ENCODE peak calls at places on chromosomes 13 and 19, in five cellular contexts. One of them, this sample, is unnamed.

GRCh38 chr13:94481966-94482365 is 2.5 kb upstream of the DCT start:
- DNase-seq in AG04450: no peak
- DNase-seq in progenitor cell of endocrine pancreas: no peak
- DNase-seq in stimulated activated CD4-positive, alpha-beta T cell treated with anti-CD3 and anti-CD28 coated beads, Interleukin-2, amount 100 ng/mL, for 48 hours: no peak
- DNase-seq in memory B cell: no peak
- DNase-seq in this sample: no peak

GRCh38 chr13:83325454-83325853 is 556.8 kb downstream of the SLITRK1 start:
- DNase-seq in stimulated activated CD4-positive, alpha-beta T cell treated with anti-CD3 and anti-CD28 coated beads, Interleukin-2, amount 100 ng/mL, for 48 hours: no peak
- DNase-seq in AG04450: peak
- DNase-seq in memory B cell: no peak
- DNase-seq in progenitor cell of endocrine pancreas: no peak
- DNase-seq in this sample: no peak

GRCh38 chr13:99983401-99984133 is 2.0 kb downstream of the ZIC2 start:
- DNase-seq in stimulated activated CD4-positive, alpha-beta T cell treated with anti-CD3 and anti-CD28 coated beads, Interleukin-2, amount 100 ng/mL, for 48 hours: no peak
- DNase-seq in progenitor cell of endocrine pancreas: no peak
- DNase-seq in AG04450: no peak
- DNase-seq in memory B cell: no peak
- DNase-seq in this sample: no peak

GRCh38 chr13:69828527-69828926 is 279.1 kb upstream of the ATXN8OS start:
- DNase-seq in stimulated activated CD4-positive, alpha-beta T cell treated with anti-CD3 and anti-CD28 coated beads, Interleukin-2, amount 100 ng/mL, for 48 hours: no peak
- DNase-seq in AG04450: no peak
- DNase-seq in memory B cell: no peak
- DNase-seq in progenitor cell of endocrine pancreas: no peak
- DNase-seq in this sample: no peak

GRCh38 chr13:59263531-59263930 is 900.2 kb downstream of the DIAPH3 start:
- DNase-seq in AG04450: no peak
- DNase-seq in progenitor cell of endocrine pancreas: no peak
- DNase-seq in stimulated activated CD4-positive, alpha-beta T cell treated with anti-CD3 and anti-CD28 coated beads, Interleukin-2, amount 100 ng/mL, for 48 hours: no peak
- DNase-seq in memory B cell: no peak
- DNase-seq in this sample: no peak

GRCh38 chr13:98484289-98485219 is 92.4 kb downstream of the STK24 start:
- DNase-seq in progenitor cell of endocrine pancreas: peak
- DNase-seq in AG04450: no peak
- DNase-seq in stimulated activated CD4-positive, alpha-beta T cell treated with anti-CD3 and anti-CD28 coated beads, Interleukin-2, amount 100 ng/mL, for 48 hours: peak
- DNase-seq in memory B cell: no peak
- DNase-seq in this sample: peak

GRCh38 chr19:27794444-27795042 is 1418.4 kb downstream of the UQCRFS1 start:
- DNase-seq in AG04450: no peak
- DNase-seq in progenitor cell of endocrine pancreas: no peak
- DNase-seq in memory B cell: no peak
- DNase-seq in stimulated activated CD4-positive, alpha-beta T cell treated with anti-CD3 and anti-CD28 coated beads, Interleukin-2, amount 100 ng/mL, for 48 hours: no peak
- DNase-seq in this sample: no peak

GRCh38 chr13:98466634-98467236 is 110.2 kb downstream of the STK24 start:
- DNase-seq in memory B cell: no peak
- DNase-seq in progenitor cell of endocrine pancreas: peak
- DNase-seq in stimulated activated CD4-positive, alpha-beta T cell treated with anti-CD3 and anti-CD28 coated beads, Interleukin-2, amount 100 ng/mL, for 48 hours: peak
- DNase-seq in AG04450: no peak
- DNase-seq in this sample: peak

GRCh38 chr19:1223018-1223855 is 14.6 kb downstream of the CBARP start:
- DNase-seq in memory B cell: no peak
- DNase-seq in AG04450: no peak
- DNase-seq in stimulated activated CD4-positive, alpha-beta T cell treated with anti-CD3 and anti-CD28 coated beads, Interleukin-2, amount 100 ng/mL, for 48 hours: no peak
- DNase-seq in progenitor cell of endocrine pancreas: no peak
- DNase-seq in this sample: peak

GRCh38 chr19:58218899-58219298 is 9.8 kb upstream of the ZNF544 start:
- DNase-seq in stimulated activated CD4-positive, alpha-beta T cell treated with anti-CD3 and anti-CD28 coated beads, Interleukin-2, amount 100 ng/mL, for 48 hours: peak
- DNase-seq in AG04450: no peak
- DNase-seq in memory B cell: no peak
- DNase-seq in progenitor cell of endocrine pancreas: no peak
- DNase-seq in this sample: no peak

GRCh38 chr13:84446972-84447700 is 564.9 kb upstream of the SLITRK1 start:
- DNase-seq in memory B cell: no peak
- DNase-seq in stimulated activated CD4-positive, alpha-beta T cell treated with anti-CD3 and anti-CD28 coated beads, Interleukin-2, amount 100 ng/mL, for 48 hours: no peak
- DNase-seq in AG04450: no peak
- DNase-seq in progenitor cell of endocrine pancreas: no peak
- DNase-seq in this sample: no peak

GRCh38 chr19:17524651-17525050 is 13.2 kb downstream of the PGLS start:
- DNase-seq in progenitor cell of endocrine pancreas: no peak
- DNase-seq in stimulated activated CD4-positive, alpha-beta T cell treated with anti-CD3 and anti-CD28 coated beads, Interleukin-2, amount 100 ng/mL, for 48 hours: no peak
- DNase-seq in memory B cell: no peak
- DNase-seq in AG04450: no peak
- DNase-seq in this sample: no peak

GRCh38 chr13:42485272-42485671 is 88.7 kb upstream of the TNFSF11 start:
- DNase-seq in AG04450: no peak
- DNase-seq in stimulated activated CD4-positive, alpha-beta T cell treated with anti-CD3 and anti-CD28 coated beads, Interleukin-2, amount 100 ng/mL, for 48 hours: no peak
- DNase-seq in progenitor cell of endocrine pancreas: no peak
- DNase-seq in memory B cell: no peak
- DNase-seq in this sample: no peak

GRCh38 chr13:71067164-71067815 is 799.7 kb downstream of the DACH1 start:
- DNase-seq in memory B cell: no peak
- DNase-seq in stimulated activated CD4-positive, alpha-beta T cell treated with anti-CD3 and anti-CD28 coated beads, Interleukin-2, amount 100 ng/mL, for 48 hours: no peak
- DNase-seq in progenitor cell of endocrine pancreas: no peak
- DNase-seq in AG04450: no peak
- DNase-seq in this sample: no peak

GRCh38 chr13:30371649-30372265 is 50.5 kb upstream of the UBE2L5 start:
- DNase-seq in progenitor cell of endocrine pancreas: no peak
- DNase-seq in memory B cell: peak
- DNase-seq in AG04450: no peak
- DNase-seq in stimulated activated CD4-positive, alpha-beta T cell treated with anti-CD3 and anti-CD28 coated beads, Interleukin-2, amount 100 ng/mL, for 48 hours: no peak
- DNase-seq in this sample: no peak

GRCh38 chr13:40446365-40446764 is 220.1 kb downstream of the FOXO1 start:
- DNase-seq in AG04450: no peak
- DNase-seq in memory B cell: no peak
- DNase-seq in stimulated activated CD4-positive, alpha-beta T cell treated with anti-CD3 and anti-CD28 coated beads, Interleukin-2, amount 100 ng/mL, for 48 hours: no peak
- DNase-seq in progenitor cell of endocrine pancreas: no peak
- DNase-seq in this sample: no peak

GRCh38 chr13:36681894-36682624 is 8.2 kb downstream of the SERTM1 start:
- DNase-seq in progenitor cell of endocrine pancreas: no peak
- DNase-seq in memory B cell: no peak
- DNase-seq in stimulated activated CD4-positive, alpha-beta T cell treated with anti-CD3 and anti-CD28 coated beads, Interleukin-2, amount 100 ng/mL, for 48 hours: no peak
- DNase-seq in AG04450: no peak
- DNase-seq in this sample: no peak